ENCODE peak calls at places on chromosomes 7 and 10, in six cellular contexts. R is H54, N is spleen, J is tibial nerve, W is NB4, G is adrenal gland. E is an unnamed sample.

GRCh38 chr7:44072364-44073231 is 7.2 kb upstream of the PGAM2 start:
- DNase-seq in R (peak), N (peak), J (peak), W (peak), G (peak), E (peak)

GRCh38 chr10:76544789-76545188 is 1092.8 kb downstream of the KCNMA1 start:
- DNase-seq in R (no peak), N (no peak), J (no peak), W (no peak), G (no peak), E (no peak)

GRCh38 chr7:84196007-84196551 is 1.5 kb upstream of the SEMA3A start:
- DNase-seq in R (no peak), N (no peak), J (no peak), W (no peak), G (no peak), E (no peak)

GRCh38 chr10:12041766-12042408 is 722 bp downstream of the UPF2 start:
- DNase-seq in R (peak), N (no peak), J (no peak), W (peak), G (peak), E (no peak)

GRCh38 chr10:7285545-7286322 is 125.1 kb downstream of the SFMBT2 start:
- DNase-seq in R (no peak), N (no peak), J (no peak), W (no peak), G (no peak), E (no peak)

GRCh38 chr10:49776851-49777250 is 14.7 kb upstream of the OGDHL start:
- DNase-seq in R (no peak), N (no peak), J (no peak), W (no peak), G (no peak), E (no peak)

GRCh38 chr10:35212856-35213255 is 86.2 kb downstream of the CREM start:
- DNase-seq in R (no peak), N (no peak), J (peak), W (no peak), G (peak), E (no peak)

GRCh38 chr10:121063744-121064143 is 212.6 kb downstream of the WDR11 start:
- DNase-seq in R (no peak), N (no peak), J (no peak), W (no peak), G (no peak), E (no peak)

GRCh38 chr10:44337081-44337480 is 47.8 kb downstream of the CXCL12 start:
- DNase-seq in R (no peak), N (no peak), J (no peak), W (no peak), G (no peak), E (no peak)

GRCh38 chr10:95434583-95434982 is 126.6 kb downstream of the SORBS1 start:
- DNase-seq in R (no peak), N (no peak), J (no peak), W (no peak), G (no peak), E (no peak)

GRCh38 chr7:118259115-118259514 is 34.6 kb downstream of the ANKRD7 start:
- DNase-seq in R (no peak), N (no peak), J (no peak), W (peak), G (no peak), E (no peak)

GRCh38 chr10:98308602-98309365 is 40.8 kb upstream of the LOXL4 start:
- DNase-seq in R (no peak), N (no peak), J (no peak), W (no peak), G (no peak), E (no peak)

GRCh38 chr7:122750389-122750788 is 47.7 kb upstream of the RNF148 start:
- DNase-seq in R (no peak), N (no peak), J (no peak), W (no peak), G (no peak), E (no peak)

GRCh38 chr10:119025336-119025735 is 4.2 kb upstream of the NANOS1 start:
- DNase-seq in R (peak), N (no peak), J (no peak), W (no peak), G (peak), E (peak)

GRCh38 chr7:77475181-77475580 is 59.0 kb upstream of the GSAP start:
- DNase-seq in R (no peak), N (no peak), J (no peak), W (no peak), G (no peak), E (no peak)

GRCh38 chr10:117663750-117664149 is 121.2 kb downstream of the EMX2 start:
- DNase-seq in R (no peak), N (no peak), J (no peak), W (peak), G (no peak), E (no peak)

GRCh38 chr7:1192171-1192676 is 32.2 kb upstream of the ZFAND2A start:
- DNase-seq in R (peak), N (no peak), J (no peak), W (peak), G (no peak), E (no peak)

GRCh38 chr7:55280031-55280454 is 85.1 kb upstream of the LANCL2 start:
- DNase-seq in R (peak), N (no peak), J (peak), W (peak), G (peak), E (peak)

GRCh38 chr10:85665661-85666060 is 700.9 kb downstream of the GRID1 start:
- DNase-seq in R (no peak), N (no peak), J (no peak), W (no peak), G (no peak), E (no peak)

GRCh38 chr10:31345886-31346285 is 26.9 kb downstream of the ZEB1 start:
- DNase-seq in R (no peak), N (no peak), J (no peak), W (peak), G (no peak), E (no peak)

GRCh38 chr7:114988755-114989154 is 66.9 kb downstream of the MDFIC start:
- DNase-seq in R (peak), N (no peak), J (peak), W (no peak), G (peak), E (peak)

GRCh38 chr7:22433710-22434460 is 66.1 kb downstream of the STEAP1B start:
- DNase-seq in R (peak), N (peak), J (no peak), W (no peak), G (peak), E (peak)

GRCh38 chr7:134761206-134761786 is 18.1 kb upstream of the CALD1 start:
- DNase-seq in R (no peak), N (no peak), J (no peak), W (no peak), G (no peak), E (no peak)

GRCh38 chr7:97004931-97005763 is at the start of gene DLX6:
- DNase-seq in R (no peak), N (no peak), J (no peak), W (no peak), G (peak), E (no peak)

GRCh38 chr7:945556-946255 is 8.8 kb downstream of the ADAP1 start:
- DNase-seq in R (no peak), N (peak), J (no peak), W (no peak), G (no peak), E (no peak)

GRCh38 chr7:98860069-98860468 is 9.7 kb downstream of the TMEM130 start:
- DNase-seq in R (no peak), N (no peak), J (no peak), W (no peak), G (no peak), E (no peak)

GRCh38 chr7:43784030-43785001 is 25.8 kb downstream of the BLVRA start:
- DNase-seq in R (no peak), N (no peak), J (no peak), W (peak), G (peak), E (no peak)

GRCh38 chr7:69825031-69825681 is 226.9 kb downstream of the AUTS2 start:
- DNase-seq in R (no peak), N (no peak), J (no peak), W (peak), G (no peak), E (no peak)

GRCh38 chr7:88169717-88170320 is 50.0 kb downstream of the SRI start:
- DNase-seq in R (no peak), N (no peak), J (no peak), W (peak), G (no peak), E (no peak)

GRCh38 chr10:48287417-48288391 is 13.2 kb upstream of the FRMPD2 start:
- DNase-seq in R (no peak), N (no peak), J (no peak), W (no peak), G (no peak), E (no peak)

GRCh38 chr7:142385528-142386340 is 127.9 kb upstream of the PRSS58 start:
- DNase-seq in R (no peak), N (no peak), J (no peak), W (peak), G (peak), E (peak)

GRCh38 chr10:76523215-76523614 is 1091.8 kb downstream of the LRMDA start:
- DNase-seq in R (no peak), N (peak), J (no peak), W (no peak), G (no peak), E (no peak)

GRCh38 chr7:40793132-40793531 is 658.3 kb downstream of the SUGCT start:
- DNase-seq in R (no peak), N (no peak), J (no peak), W (no peak), G (no peak), E (no peak)

GRCh38 chr10:28842321-28842720 is 165.0 kb downstream of the BAMBI start:
- DNase-seq in R (no peak), N (no peak), J (no peak), W (no peak), G (no peak), E (no peak)

DNA sequence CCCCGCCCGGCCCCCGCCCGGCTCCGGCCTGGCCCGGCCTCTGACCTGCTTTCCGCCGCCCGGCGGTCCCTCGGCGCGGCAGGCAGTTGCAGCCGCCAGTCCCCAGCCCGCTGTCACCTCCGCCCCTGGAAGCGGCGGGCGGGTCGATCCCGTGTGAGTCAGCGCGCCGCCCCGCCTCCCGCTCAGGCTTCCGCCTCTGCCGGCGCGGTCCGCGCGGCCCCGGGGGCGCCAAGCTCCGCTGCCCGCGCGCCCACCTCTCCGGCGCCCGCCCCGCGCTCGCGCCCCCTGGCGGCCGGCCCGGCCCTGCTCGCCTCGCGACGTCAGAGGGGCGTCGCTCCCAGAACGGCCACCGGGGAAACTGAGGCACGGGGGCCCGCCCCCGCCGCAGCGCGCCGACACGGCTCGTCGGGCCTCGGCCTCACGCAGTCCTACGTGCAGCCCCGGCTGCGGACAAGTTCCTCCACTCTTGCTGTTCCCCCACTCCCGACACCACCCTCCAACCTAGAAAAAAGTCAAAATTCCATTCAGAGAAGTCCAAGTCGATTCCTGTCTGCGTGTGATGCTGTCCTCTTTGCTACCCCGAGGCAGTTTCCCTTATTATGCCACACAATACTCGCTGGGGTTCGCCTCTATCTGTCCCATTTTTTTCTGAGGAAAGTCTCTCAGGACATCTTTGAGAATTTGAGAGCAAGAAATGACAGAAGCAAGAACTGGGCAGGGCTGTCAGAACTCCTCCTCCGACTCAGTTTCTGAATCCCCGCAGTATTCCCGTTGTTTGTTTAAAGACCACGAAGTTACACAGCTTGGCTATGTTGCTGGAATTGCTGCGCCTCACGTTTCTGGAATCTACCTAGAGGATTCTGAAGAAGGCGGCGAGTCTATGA is at the start of gene DNMBP:
- DNase-seq in R (peak), N (peak), J (peak), W (peak), G (peak), E (peak)
- TF ChIP-seq POLR2A in R (peak), N (no peak), J (peak), W (peak), G (peak), E (peak)

DNA sequence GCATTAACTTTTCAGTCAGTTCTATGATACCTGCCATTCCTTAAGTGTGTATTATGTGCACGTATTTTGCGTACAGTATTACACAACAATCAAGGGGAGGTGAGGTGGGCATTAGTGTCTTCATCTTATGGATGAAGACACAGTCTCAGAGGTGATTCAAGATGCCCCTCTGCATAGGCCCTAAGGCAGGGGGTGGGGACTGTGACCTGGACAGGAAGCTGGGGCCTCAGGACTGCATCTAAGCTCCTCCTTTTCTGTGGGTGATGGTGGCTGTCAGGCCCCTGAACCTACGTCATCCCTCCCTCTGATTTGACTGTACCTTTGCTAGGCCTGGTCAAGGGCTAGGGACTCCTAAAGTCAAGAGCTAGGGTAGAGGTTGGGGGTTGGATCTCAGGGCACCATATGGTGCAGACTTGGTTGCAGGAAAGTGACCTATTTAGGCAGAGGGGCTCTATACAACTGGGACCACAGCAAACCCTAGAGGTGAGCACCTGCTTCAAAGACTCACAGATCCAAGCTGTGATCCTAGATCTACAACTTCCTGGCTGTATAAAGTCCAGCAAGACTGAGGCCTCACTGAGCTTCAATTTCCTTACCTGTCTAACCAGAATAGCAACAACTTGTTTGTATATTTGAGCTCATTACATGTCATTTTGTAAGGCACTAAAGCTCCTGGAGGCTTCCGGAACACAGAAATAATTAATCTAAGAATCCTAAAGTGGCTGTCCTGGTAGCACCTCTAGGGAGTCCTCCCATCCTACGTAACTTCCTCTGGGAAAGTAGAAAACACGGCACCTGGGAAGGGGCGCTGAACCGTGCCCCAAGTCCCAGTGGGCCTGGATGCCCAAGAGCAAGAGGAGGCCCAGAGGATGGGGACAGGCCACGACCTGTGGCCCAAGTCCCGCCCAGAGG is 39.1 kb downstream of the HK1 start:
- DNase-seq in R (no peak), N (peak), J (no peak), W (peak), G (no peak), E (no peak)
- TF ChIP-seq POLR2A in R (no peak), N (no peak), J (no peak), W (no peak), G (no peak), E (no peak)

GRCh38 chr10:71597821-71598498 is 121.6 kb downstream of the C10orf105 start:
- DNase-seq in R (no peak), N (peak), J (peak), W (peak), G (peak), E (no peak)
- TF ChIP-seq POLR2A in R (no peak), N (no peak), J (no peak), W (no peak), G (no peak), E (no peak)

DNA sequence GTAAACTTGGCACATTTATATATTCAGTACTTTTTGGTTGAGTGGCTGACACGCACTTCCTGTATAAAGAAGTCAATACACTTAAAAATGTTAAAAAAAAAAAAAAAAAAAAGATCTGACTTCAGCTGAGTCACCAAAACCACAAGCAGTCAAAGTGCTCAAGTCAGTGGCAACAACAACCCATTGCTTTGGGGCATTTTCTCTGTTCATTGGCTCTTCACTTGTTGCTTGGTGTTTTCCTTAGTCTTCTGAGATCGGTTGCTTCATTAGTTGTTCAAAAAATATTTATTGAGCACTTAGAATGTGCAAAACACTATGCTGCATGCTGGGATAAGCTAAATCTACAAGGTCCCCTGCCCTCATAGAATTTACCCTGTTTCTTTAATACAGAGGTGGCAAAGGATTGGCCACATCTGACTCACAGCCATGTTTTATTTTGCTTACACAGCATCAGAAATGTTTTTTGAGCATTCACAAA is 63.7 kb downstream of the ZNRF2 start:
- DNase-seq in R (peak), N (no peak), J (no peak), W (peak), G (no peak), E (peak)
- TF ChIP-seq POLR2A in R (no peak), N (no peak), J (no peak), W (no peak), G (no peak), E (no peak)

DNA sequence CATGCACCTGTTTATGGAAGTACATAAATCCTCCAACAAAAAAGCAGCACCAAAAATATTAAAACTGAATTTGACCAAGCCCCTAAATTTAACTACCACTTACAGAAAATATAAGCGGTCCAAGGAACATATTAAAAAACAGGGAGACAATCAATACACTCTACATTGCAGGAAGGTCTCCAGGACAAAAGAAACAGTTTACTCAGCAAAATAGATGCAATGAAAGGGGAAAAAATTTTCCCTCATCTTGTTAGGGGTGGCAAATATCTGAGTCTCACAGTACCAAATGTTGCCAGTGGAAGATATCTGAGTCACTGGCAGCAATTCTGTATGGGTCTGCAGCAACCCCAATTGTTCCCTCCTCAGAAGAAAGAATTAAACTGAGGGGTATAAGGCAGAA is 50.4 kb downstream of the NAMPT start:
- DNase-seq in R (no peak), N (no peak), J (no peak), W (no peak), G (no peak), E (no peak)
- TF ChIP-seq POLR2A in R (no peak), N (no peak), J (no peak), W (no peak), G (no peak), E (no peak)

DNA sequence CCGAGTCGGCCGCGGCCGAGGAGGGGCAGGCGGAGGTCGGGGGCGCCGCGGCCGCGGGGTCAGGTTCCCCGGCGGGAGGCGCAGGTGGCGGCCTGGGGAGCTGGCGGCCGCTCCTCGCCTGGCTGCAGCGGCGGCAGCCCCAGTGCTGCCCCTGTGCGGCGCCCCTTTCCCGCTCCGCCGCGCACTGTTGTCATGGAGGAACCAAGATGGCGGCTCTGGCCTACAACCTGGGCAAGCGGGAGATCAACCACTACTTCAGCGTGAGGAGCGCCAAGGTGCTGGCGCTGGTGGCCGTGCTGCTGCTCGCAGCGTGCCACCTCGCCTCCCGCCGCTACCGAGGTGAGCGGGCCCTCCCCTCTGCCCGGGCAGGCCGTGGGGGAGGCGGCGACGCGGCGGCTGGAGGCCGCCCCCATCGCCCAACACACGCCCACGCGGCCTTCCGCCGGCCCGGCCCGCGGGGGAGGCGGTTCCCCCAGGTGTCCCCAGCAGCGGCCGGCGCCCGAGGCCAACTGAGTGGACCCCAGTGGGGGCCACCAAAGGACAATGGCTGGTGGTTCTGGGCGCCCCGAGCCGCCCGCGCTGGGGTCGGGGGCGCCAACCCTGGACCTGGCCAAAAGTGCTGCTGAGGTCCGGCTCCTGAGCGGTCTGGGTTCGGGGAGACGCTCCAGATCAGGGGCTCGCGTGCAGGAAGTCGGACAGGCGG is 421 bp downstream of the CASD1 start:
- DNase-seq in R (peak), N (peak), J (peak), W (peak), G (peak), E (peak)
- TF ChIP-seq POLR2A in R (peak), N (peak), J (no peak), W (peak), G (peak), E (peak)

E was measured in heart left ventricle.